ENCODE peak calls at places on chromosome X, in five cellular contexts. V is CD8-positive, alpha-beta memory T cell; O is ovary; G is left ventricle myocardium inferior; I is MM.1S. R is an unnamed sample.
A peak's percentile ranks its signal among the peaks of the same experiment; 100 is the strongest.

GRCh38 chrX:44675364-44676024 is 132.8 kb upstream of the FUNDC1 start:
- DNase-seq in I (no peak), G (peak; percentile 41), O (peak; percentile 12), V (no peak), R (no peak)

GRCh38 chrX:13389501-13389900 is 69.6 kb upstream of the ATXN3L start:
- DNase-seq in I (no peak), O (no peak), G (no peak), V (no peak), R (no peak)

GRCh38 chrX:81377329-81377728 is 175.4 kb downstream of the SH3BGRL start:
- DNase-seq in V (no peak), I (peak; percentile 33), O (no peak), G (no peak), R (peak; percentile 8)

GRCh38 chrX:47311857-47312774 is 58.3 kb upstream of the ZNF157 start:
- DNase-seq in V (peak; percentile 51), I (no peak), O (peak; percentile 25), G (no peak), R (peak; percentile 40)

GRCh38 chrX:51894697-51895336 is 1.4 kb downstream of the MAGED1 start:
- DNase-seq in I (peak; percentile 7), V (no peak), G (no peak), O (peak; percentile 20), R (no peak)

GRCh38 chrX:112642349-112642748 is 37.4 kb downstream of the LHFPL1 start:
- DNase-seq in V (no peak), I (peak; percentile 61), O (peak; percentile 12), G (no peak), R (peak; percentile 21)

GRCh38 chrX:73127700-73128241 is 48.5 kb upstream of the PABPC1L2A start:
- DNase-seq in V (no peak), O (no peak), G (no peak), I (no peak), R (peak; percentile 4)

GRCh38 chrX:107730991-107731766 is 44.4 kb downstream of the TSC22D3 start:
- DNase-seq in V (no peak), G (no peak), O (no peak), I (no peak), R (no peak)

GRCh38 chrX:103537871-103538387 is 18.6 kb upstream of the RAB40A start:
- DNase-seq in O (no peak), V (no peak), I (no peak), G (no peak), R (no peak)

GRCh38 chrX:67893931-67894330 is 350.1 kb downstream of the AR start:
- DNase-seq in O (no peak), V (no peak), I (no peak), G (no peak), R (no peak)

GRCh38 chrX:36787787-36788186 is 220.4 kb upstream of the FAM47C start:
- DNase-seq in V (no peak), I (no peak), G (no peak), O (no peak), R (no peak)

GRCh38 chrX:40209951-40210617 is 112.3 kb upstream of the BCOR start:
- DNase-seq in O (no peak), V (no peak), G (no peak), I (no peak), R (no peak)

GRCh38 chrX:147494365-147494764 is 417.4 kb upstream of the FMR1 start:
- DNase-seq in G (no peak), O (no peak), I (no peak), V (no peak), R (no peak)

GRCh38 chrX:123860506-123860840 is 620 bp downstream of the XIAP start:
- DNase-seq in I (peak; percentile 47), O (no peak), V (no peak), G (no peak), R (peak; percentile 50)

GRCh38 chrX:72121381-72121780 is 10.3 kb downstream of the RTL5 start:
- DNase-seq in V (peak; percentile 72), I (peak; percentile 63), O (no peak), G (peak; percentile 60), R (peak; percentile 57)

GRCh38 chrX:65196758-65197371 is 220.6 kb upstream of the ZC4H2 start:
- DNase-seq in O (no peak), V (no peak), G (no peak), I (no peak), R (no peak)

GRCh38 chrX:40663880-40664630 is 16.7 kb upstream of the CXorf38 start:
- DNase-seq in G (no peak), V (no peak), I (no peak), O (no peak), R (no peak)

GRCh38 chrX:10028283-10029104 is 61.3 kb downstream of the CLDN34 start:
- DNase-seq in G (no peak), I (peak; percentile 13), V (no peak), O (no peak), R (no peak)

GRCh38 chrX:68584221-68584620 is 63.2 kb upstream of the STARD8 start:
- DNase-seq in V (no peak), I (no peak), G (no peak), O (no peak), R (no peak)

GRCh38 chrX:12984629-12985303 is 9.9 kb downstream of the TMSB4X start:
- DNase-seq in O (no peak), I (no peak), V (peak; percentile 69), G (no peak), R (peak; percentile 62)

GRCh38 chrX:84187501-84188319 is at the start of gene RPS6KA6:
- DNase-seq in I (peak; percentile 34), V (no peak), O (peak; percentile 30), G (peak; percentile 14), R (no peak)

GRCh38 chrX:120740072-120740471 is 110.2 kb upstream of the C1GALT1C1 start:
- DNase-seq in G (no peak), I (no peak), O (no peak), V (no peak), R (no peak)

GRCh38 chrX:68183612-68184214 is 249.6 kb downstream of the OPHN1 start:
- DNase-seq in I (peak; percentile 52), G (no peak), V (no peak), O (no peak), R (no peak)

GRCh38 chrX:69022430-69022829 is 142.8 kb downstream of the PJA1 start:
- DNase-seq in I (no peak), V (no peak), O (no peak), G (no peak), R (no peak)

GRCh38 chrX:43349363-43349762 is 306.7 kb upstream of the MAOA start:
- DNase-seq in O (no peak), I (peak; percentile 44), G (no peak), V (peak; percentile 47), R (peak; percentile 43)

GRCh38 chrX:133046601-133047000 is 50.3 kb downstream of the USP26 start:
- DNase-seq in O (no peak), I (no peak), V (no peak), G (no peak), R (no peak)

GRCh38 chrX:4710618-4711433 is 997.4 kb upstream of the PRKX start:
- DNase-seq in I (no peak), V (no peak), G (no peak), O (no peak), R (no peak)

GRCh38 chrX:69284491-69284890 is 119.2 kb upstream of the PJA1 start:
- DNase-seq in G (no peak), V (no peak), O (no peak), I (no peak), R (no peak)

GRCh38 chrX:41889317-41890025 is 33.9 kb downstream of the CASK start:
- DNase-seq in O (no peak), G (no peak), V (no peak), I (no peak), R (no peak)

GRCh38 chrX:119228506-119229290 is 7.4 kb upstream of the PGRMC1 start:
- DNase-seq in O (no peak), I (no peak), G (no peak), V (no peak), R (no peak)

GRCh38 chrX:130507015-130507414 is 105.2 kb downstream of the RBMX2 start:
- DNase-seq in V (no peak), O (no peak), I (no peak), G (no peak), R (no peak)

GRCh38 chrX:149074429-149074828 is 430.7 kb downstream of the IDS start:
- DNase-seq in V (no peak), I (peak; percentile 77), O (no peak), G (peak; percentile 49), R (no peak)

GRCh38 chrX:1392376-1393130 is 640 bp upstream of the SLC25A6 start:
- DNase-seq in I (peak; percentile 32), V (no peak), G (peak; percentile 69), O (peak; percentile 78), R (no peak)

GRCh38 chrX:148612431-148612830 is 112.0 kb downstream of the AFF2 start:
- DNase-seq in V (no peak), I (no peak), O (no peak), G (no peak), R (no peak)

GRCh38 chrX:139680356-139680755 is 27.6 kb downstream of the MCF2 start:
- DNase-seq in G (no peak), I (no peak), V (no peak), O (no peak), R (no peak)

GRCh38 chrX:102546818-102547493 is 30.4 kb upstream of the TMSB15A start:
- DNase-seq in G (no peak), V (no peak), I (no peak), O (no peak), R (no peak)

GRCh38 chrX:2801223-2801622 is 27.5 kb upstream of the GYG2 start:
- DNase-seq in V (no peak), G (no peak), I (no peak), O (no peak), R (no peak)
- H3K27ac ChIP-seq in V (no peak overlapping the region), G (no peak overlapping the region), I (no peak overlapping the region), O (no peak overlapping the region), R (no peak overlapping the region)

GRCh38 chrX:29662759-29663503 is 552.4 kb upstream of the MAGEB2 start:
- DNase-seq in V (no peak), O (no peak), G (no peak), I (no peak), R (no peak)
- H3K27ac ChIP-seq in V (no peak overlapping the region), O (no peak overlapping the region), G (no peak overlapping the region), I (no peak overlapping the region), R (no peak overlapping the region)

GRCh38 chrX:6890862-6891261 is 256.6 kb upstream of the STS start:
- DNase-seq in I (no peak), O (no peak), G (no peak), V (no peak), R (no peak)
- H3K27ac ChIP-seq in I (no peak overlapping the region), O (no peak overlapping the region), G (no peak overlapping the region), V (no peak overlapping the region), R (no peak overlapping the region)

GRCh38 chrX:56233682-56234081 is 1.5 kb downstream of the KLF8 start:
- DNase-seq in O (peak; percentile 66), V (no peak), G (peak; percentile 37), I (no peak), R (no peak)
- H3K27ac ChIP-seq in O (peak overlapping the region; percentile 80), V (no peak overlapping the region), G (peak overlapping the region; percentile 75), I (no peak overlapping the region), R (no peak overlapping the region)

GRCh38 chrX:39017062-39017461 is 215.8 kb downstream of the MID1IP1 start:
- DNase-seq in G (no peak), O (no peak), I (no peak), V (no peak), R (no peak)

GRCh38 chrX:39017716-39018115 is 216.5 kb downstream of the MID1IP1 start:
- DNase-seq in V (no peak), I (no peak), O (no peak), G (no peak), R (no peak)

GRCh38 chrX:39022106-39022505 is 220.8 kb downstream of the MID1IP1 start:
- DNase-seq in O (no peak), G (no peak), I (no peak), V (no peak), R (no peak)

GRCh38 chrX:39018526-39018925 is 217.3 kb downstream of the MID1IP1 start:
- DNase-seq in I (no peak), O (no peak), V (no peak), G (no peak), R (no peak)

GRCh38 chrX:39020051-39020669 is 218.9 kb downstream of the MID1IP1 start:
- DNase-seq in G (no peak), V (no peak), O (no peak), I (no peak), R (no peak)
- H3K27ac ChIP-seq in G (no peak overlapping the region), V (no peak overlapping the region), O (no peak overlapping the region), I (no peak overlapping the region), R (no peak overlapping the region)